ENCODE peak calls at places on chromosomes 16 and 17, in seven cellular contexts. J is T1000; Y is activated T-cell treated with anti-CD3 and anti-CD28 coated beads, Interleukin-2, amount 50 U/mL, for 24 hours; K is CD8-positive, alpha-beta memory T cell; A is iPS-NIHi11; T is GM23248; Z is ureter. R is an unnamed sample.

GRCh38 chr17:17236295-17237025 is 508 bp downstream of the FLCN start:
- DNase-seq in J (no peak), Y (no peak), K (no peak), A (peak), T (peak), Z (no peak), R (peak)

GRCh38 chr17:48612854-48613691 is 2.0 kb downstream of the HOXB8 start:
- DNase-seq in J (no peak), Y (peak), K (peak), A (peak), T (peak), Z (no peak), R (no peak)

GRCh38 chr16:52320930-52321439 is 226.0 kb downstream of the TOX3 start:
- DNase-seq in J (no peak), Y (no peak), K (no peak), A (no peak), T (no peak), Z (no peak), R (no peak)

GRCh38 chr16:57367111-57367752 is 5.1 kb upstream of the CX3CL1 start:
- DNase-seq in J (no peak), Y (no peak), K (no peak), A (no peak), T (peak), Z (no peak), R (peak)

GRCh38 chr17:77730376-77730775 is 228.1 kb upstream of the TNRC6C start:
- DNase-seq in J (no peak), Y (no peak), K (no peak), A (no peak), T (no peak), Z (no peak), R (no peak)

GRCh38 chr16:14364112-14364385 is 266.0 kb downstream of the PARN start:
- DNase-seq in J (no peak), Y (no peak), K (no peak), A (no peak), T (no peak), Z (no peak), R (no peak)

GRCh38 chr17:18258356-18259038 is at the start of gene FLII:
- DNase-seq in J (peak), Y (peak), K (peak), A (peak), T (peak), Z (no peak), R (peak)

GRCh38 chr16:19781196-19781595 is 63.1 kb downstream of the IQCK start:
- DNase-seq in J (no peak), Y (no peak), K (no peak), A (no peak), T (no peak), Z (no peak), R (peak)

GRCh38 chr17:7343250-7343649 is 6.9 kb downstream of the ACAP1 start:
- DNase-seq in J (no peak), Y (peak), K (no peak), A (no peak), T (no peak), Z (no peak), R (no peak)

GRCh38 chr16:84947996-84948854 is 63.1 kb downstream of the ZDHHC7 start:
- DNase-seq in J (no peak), Y (no peak), K (no peak), A (no peak), T (no peak), Z (no peak), R (no peak)

GRCh38 chr17:31511176-31511540 is 119.7 kb downstream of the RAB11FIP4 start:
- DNase-seq in J (no peak), Y (no peak), K (no peak), A (no peak), T (no peak), Z (peak), R (no peak)

GRCh38 chr17:32610027-32610650 is 123.3 kb downstream of the CDK5R1 start:
- DNase-seq in J (no peak), Y (no peak), K (no peak), A (peak), T (no peak), Z (no peak), R (no peak)

GRCh38 chr17:61235821-61236197 is 163.8 kb upstream of the TBX2 start:
- DNase-seq in J (peak), Y (no peak), K (no peak), A (no peak), T (peak), Z (no peak), R (peak)